ENCODE peak calls at places on chromosomes 3 and 15, in four cellular contexts. W, F, T and L are unnamed samples.

GRCh38 chr15:47293763-47294162 is 423.5 kb upstream of the SEMA6D start:
- DNase-seq in T (peak; percentile 91), W (no peak), F (no peak), L (peak; percentile 92)

GRCh38 chr3:133830071-133830470 is 24.5 kb downstream of the SRPRB start:
- DNase-seq in F (no peak), W (no peak), T (no peak), L (no peak)

GRCh38 chr15:42064271-42064670 is 30.1 kb downstream of the PLA2G4D start:
- DNase-seq in W (no peak), T (no peak), F (no peak), L (no peak)

GRCh38 chr15:48856947-48857346 is 21.0 kb upstream of the EID1 start:
- DNase-seq in T (peak; percentile 47), W (no peak), F (no peak), L (peak; percentile 27)

GRCh38 chr3:5217824-5218595 is 30.5 kb downstream of the EDEM1 start:
- DNase-seq in T (peak; percentile 91), W (no peak), F (no peak), L (peak; percentile 41)

GRCh38 chr15:57751177-57751800 is 44.8 kb downstream of the POLR2M start:
- DNase-seq in F (no peak), T (peak; percentile 68), W (peak; percentile 16), L (peak; percentile 75)

GRCh38 chr3:29609007-29609805 is 328.3 kb downstream of the RBMS3 start:
- DNase-seq in T (no peak), F (no peak), W (no peak), L (no peak)

GRCh38 chr3:98817546-98817945 is 54.4 kb downstream of the ST3GAL6 start:
- DNase-seq in W (peak; percentile 68), F (peak; percentile 26), T (peak; percentile 83), L (peak; percentile 80)

GRCh38 chr3:42983927-42984326 is 4.8 kb downstream of the GASK1A start:
- DNase-seq in T (no peak), F (no peak), W (no peak), L (no peak)

GRCh38 chr3:3705090-3705775 is 94.0 kb upstream of the LRRN1 start:
- DNase-seq in W (no peak), F (no peak), T (no peak), L (no peak)